ENCODE peak calls at places on chromosomes 12 and 14, in four cellular contexts. U is cardiac muscle cell; V is AML-193; W is CD4-positive, CD25-positive, alpha-beta regulatory T cell. I is an unnamed sample.

GRCh38 chr12:116376354-116377193 is 99.1 kb upstream of the MED13L start:
- DNase-seq in U (no peak), V (no peak), W (no peak), I (no peak)

GRCh38 chr12:46265734-46266133 is 3.1 kb downstream of the SLC38A1 start:
- DNase-seq in U (no peak), V (no peak), W (no peak), I (no peak)

GRCh38 chr12:27305673-27306504 is 26.7 kb upstream of the BMAL2 start:
- DNase-seq in U (peak; percentile 30), V (peak; percentile 73), W (peak; percentile 51), I (no peak)

GRCh38 chr14:102474934-102475333 is 34.6 kb downstream of the ANKRD9 start:
- DNase-seq in U (no peak), V (no peak), W (no peak), I (peak; percentile 79)

GRCh38 chr14:61498811-61499210 is 177.4 kb downstream of the PRKCH start:
- DNase-seq in U (no peak), V (no peak), W (no peak), I (no peak)

GRCh38 chr12:13135336-13136178 is 32.1 kb upstream of the GSG1 start:
- DNase-seq in U (peak; percentile 12), V (no peak), W (no peak), I (peak; percentile 70)

GRCh38 chr12:13093850-13094225 is 9.6 kb downstream of the GSG1 start:
- DNase-seq in U (no peak), V (no peak), W (no peak), I (no peak)

GRCh38 chr12:26278266-26278665 is 82.9 kb downstream of the SSPN start:
- DNase-seq in U (no peak), V (no peak), W (no peak), I (no peak)

GRCh38 chr12:80936642-80937390 is 918 bp downstream of the LIN7A start:
- DNase-seq in U (peak; percentile 75), V (no peak), W (no peak), I (peak; percentile 45)

GRCh38 chr12:51383281-51383905 is 7.8 kb downstream of the GALNT6 start:
- DNase-seq in U (no peak), V (no peak), W (no peak), I (no peak)

GRCh38 chr12:69936214-69936731 is 111.2 kb downstream of the MYRFL start:
- DNase-seq in U (no peak), V (no peak), W (no peak), I (no peak)

GRCh38 chr12:22255097-22255496 is 79.4 kb downstream of the ST8SIA1 start:
- DNase-seq in U (no peak), V (no peak), W (no peak), I (peak; percentile 21)

GRCh38 chr12:122051231-122051876 is 27.2 kb upstream of the MLXIP start:
- DNase-seq in U (no peak), V (no peak), W (no peak), I (no peak)

I was measured in Ammon's horn.